ENCODE peak calls at places on chromosomes 13 and 19, in four cellular contexts. Y is activated naive CD4-positive, alpha-beta T cell; U is Calu3; X is breast epithelium. B is an unnamed sample.

GRCh38 chr19:31214086-31214485 is 135.2 kb downstream of the TSHZ3 start:
- DNase-seq in U (no peak), X (peak), Y (peak), B (no peak)

GRCh38 chr19:6750062-6750461 is 10.6 kb downstream of the TRIP10 start:
- DNase-seq in Y (no peak), X (no peak), U (no peak), B (no peak)

GRCh38 chr13:106520205-106521004 is 15.1 kb downstream of the EFNB2 start:
- DNase-seq in Y (no peak), U (no peak), X (no peak), B (no peak)

GRCh38 chr19:10514211-10515145 is 2.8 kb downstream of the S1PR5 start:
- DNase-seq in Y (no peak), X (no peak), U (peak), B (no peak)

GRCh38 chr19:7442423-7442822 is 46.4 kb downstream of the PEX11G start:
- DNase-seq in Y (no peak), X (no peak), U (no peak), B (no peak)

GRCh38 chr13:102873653-102874052 is 27.8 kb downstream of the ERCC5 start:
- DNase-seq in U (no peak), Y (no peak), X (no peak), B (no peak)

GRCh38 chr19:44571830-44572661 is 41.3 kb upstream of the IGSF23 start:
- DNase-seq in Y (no peak), X (no peak), U (no peak), B (no peak)

GRCh38 chr13:72504026-72504925 is 223.2 kb downstream of the MZT1 start:
- DNase-seq in U (no peak), Y (no peak), X (no peak), B (no peak)

GRCh38 chr13:80141114-80141849 is 199.6 kb downstream of the SPRY2 start:
- DNase-seq in U (no peak), X (peak), Y (no peak), B (no peak)

GRCh38 chr19:33177417-33177976 is 16.6 kb upstream of the LRP3 start:
- DNase-seq in U (peak), X (no peak), Y (peak), B (no peak)

GRCh38 chr19:29505034-29505824 is 20.6 kb upstream of the VSTM2B start:
- DNase-seq in X (no peak), Y (no peak), U (no peak), B (no peak)

GRCh38 chr19:10662384-10663251 is 8.5 kb downstream of the ILF3 start:
- DNase-seq in U (no peak), Y (no peak), X (no peak), B (no peak)

GRCh38 chr19:10961763-10962536 is 1.1 kb downstream of the SMARCA4 start:
- DNase-seq in X (no peak), U (no peak), Y (no peak), B (no peak)

GRCh38 chr13:114054269-114054668 is 78.2 kb downstream of the RASA3 start:
- DNase-seq in U (no peak), X (no peak), Y (no peak), B (no peak)

GRCh38 chr19:32812571-32812970 is 57.0 kb downstream of the SLC7A9 start:
- DNase-seq in U (no peak), Y (no peak), X (no peak), B (no peak)

GRCh38 chr19:17846146-17846545 is 1.6 kb downstream of the JAK3 start:
- DNase-seq in Y (no peak), X (no peak), U (no peak), B (no peak)